ENCODE peak calls at places on chromosome 9, in eight cellular contexts. M is MM.1S, V is neural progenitor cell, J is SK-N-SH, T is GM23248, R is PC-3, P is OCI-LY7, H is HCT116. N is an unnamed sample.

GRCh38 chr9:69412741-69413150 is 87.7 kb downstream of the ENTREP1 start:
- DNase-seq in R (peak), T (peak), V (peak), J (peak), H (peak), P (no peak), M (no peak), N (peak)

GRCh38 chr9:133935328-133936040 is 56.6 kb downstream of the VAV2 start:
- DNase-seq in V (no peak), P (no peak), T (no peak), J (peak), M (no peak), R (no peak), H (no peak), N (peak)

GRCh38 chr9:4058931-4059330 is 240.9 kb downstream of the GLIS3 start:
- DNase-seq in P (no peak), T (no peak), H (no peak), R (no peak), V (no peak), J (no peak), M (no peak), N (no peak)

GRCh38 chr9:20358201-20358600 is 264.1 kb downstream of the MLLT3 start:
- DNase-seq in M (no peak), P (no peak), H (no peak), R (peak), T (peak), J (no peak), V (no peak), N (peak)

GRCh38 chr9:130394320-130394719 is 50.4 kb upstream of the ASS1 start:
- DNase-seq in T (no peak), P (no peak), M (no peak), R (no peak), H (no peak), J (no peak), V (no peak), N (no peak)

GRCh38 chr9:90890146-90890545 is 88.5 kb downstream of the SYK start:
- DNase-seq in J (peak), P (no peak), M (no peak), R (no peak), T (no peak), V (peak), H (no peak), N (no peak)

GRCh38 chr9:124015661-124016131 is 4.1 kb downstream of the LHX2 start:
- DNase-seq in J (no peak), T (no peak), M (no peak), V (peak), R (no peak), H (no peak), P (no peak), N (no peak)

GRCh38 chr9:33263936-33264472 is 504 bp downstream of the BAG1 start:
- DNase-seq in T (peak), M (peak), R (no peak), J (peak), P (peak), V (no peak), H (no peak), N (peak)

GRCh38 chr9:133815781-133816180 is 77.6 kb upstream of the SARDH start:
- DNase-seq in J (no peak), M (no peak), V (no peak), R (no peak), P (no peak), H (no peak), T (no peak), N (no peak)

GRCh38 chr9:94085062-94085639 is 887 bp downstream of the PTPDC1 start:
- DNase-seq in V (no peak), R (peak), M (no peak), H (peak), J (no peak), T (peak), P (no peak), N (no peak)

GRCh38 chr9:78539904-78540303 is 243.0 kb downstream of the PSAT1 start:
- DNase-seq in V (no peak), T (peak), P (no peak), R (peak), J (no peak), M (no peak), H (no peak), N (no peak)

GRCh38 chr9:5557606-5558587 is 47.6 kb downstream of the PDCD1LG2 start:
- DNase-seq in H (no peak), V (peak), P (no peak), J (no peak), T (no peak), M (peak), R (no peak), N (no peak)

GRCh38 chr9:130555968-130556367 is 23.4 kb upstream of the FUBP3 start:
- DNase-seq in V (no peak), P (no peak), J (no peak), M (no peak), R (peak), T (peak), H (no peak), N (no peak)

GRCh38 chr9:110058304-110058953 is 149.5 kb downstream of the C9orf152 start:
- DNase-seq in J (peak), H (peak), M (peak), R (peak), P (peak), T (no peak), V (peak), N (peak)
- TF ChIP-seq EZH2phosphoT487 in J (no peak), H (no peak), M (no peak), R (no peak), P (no peak), T (no peak), V (no peak), N (no peak)

GRCh38 chr9:113508111-113508749 is 44.7 kb downstream of the RGS3 start:
- DNase-seq in M (no peak), P (no peak), V (no peak), T (no peak), H (peak), J (no peak), R (peak), N (peak)

GRCh38 chr9:113511047-113511521 is 47.6 kb downstream of the RGS3 start:
- DNase-seq in P (no peak), T (no peak), H (no peak), R (no peak), V (no peak), M (no peak), J (peak), N (no peak)

GRCh38 chr9:113507256-113507655 is 43.7 kb downstream of the RGS3 start:
- DNase-seq in R (no peak), P (no peak), T (no peak), M (no peak), H (no peak), J (no peak), V (no peak), N (no peak)

GRCh38 chr9:113511856-113512761 is 48.6 kb downstream of the RGS3 start:
- DNase-seq in R (no peak), T (peak), M (no peak), P (peak), H (no peak), J (no peak), V (peak), N (no peak)

GRCh38 chr9:113509463-113509862 is 45.9 kb downstream of the RGS3 start:
- DNase-seq in P (no peak), H (no peak), R (no peak), J (no peak), T (peak), M (no peak), V (no peak), N (no peak)
- H3K27ac ChIP-seq in P (no peak), H (no peak), R (no peak), J (no peak), T (no peak), M (no peak), V (no peak), N (no peak)

GRCh38 chr9:98502976-98503325 is 205.8 kb downstream of the GABBR2 start:
- DNase-seq in V (no peak), M (no peak), R (no peak), J (no peak), P (no peak), H (no peak), T (peak), N (peak)
- TF ChIP-seq EZH2phosphoT487 in V (no peak), M (no peak), R (no peak), J (no peak), P (no peak), H (no peak), T (no peak), N (no peak)

DNA sequence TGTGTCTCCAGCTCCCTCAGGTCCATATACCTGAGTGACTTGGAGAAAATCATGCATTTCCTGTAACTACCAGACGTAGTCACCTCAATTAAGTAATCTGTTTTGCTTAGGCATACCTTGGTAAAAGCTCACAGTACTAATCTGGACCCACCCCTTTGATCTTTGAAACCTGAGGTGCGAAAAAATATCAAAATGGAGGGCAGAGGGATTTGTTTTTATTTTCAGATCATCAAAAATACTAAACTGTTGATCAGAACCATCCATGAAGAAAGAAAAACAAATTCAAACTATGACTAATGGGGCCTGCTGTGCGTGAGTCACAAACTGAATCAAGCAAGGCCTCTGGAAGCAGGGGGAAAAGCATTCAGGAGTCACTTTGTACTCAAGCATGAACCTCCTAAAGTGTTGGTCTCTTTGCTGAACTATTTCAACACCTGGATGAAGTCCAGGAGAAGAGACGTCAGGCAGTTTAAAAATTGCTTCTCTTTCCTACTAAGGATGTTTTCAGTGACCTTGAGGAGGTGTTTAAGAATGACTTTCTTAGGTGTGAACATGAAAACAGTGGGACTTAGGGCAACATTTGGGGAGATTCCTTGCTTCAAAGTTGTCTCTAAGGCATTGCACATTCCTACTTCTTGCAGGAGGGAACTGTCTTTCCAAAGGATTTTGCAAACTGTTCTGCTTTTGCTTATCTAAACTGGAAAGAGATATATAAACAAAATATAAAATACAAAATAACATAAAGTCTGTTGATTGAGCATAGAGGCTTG is 76.3 kb downstream of the MUSK start:
- DNase-seq in R (peak), M (no peak), P (no peak), H (peak), T (peak), V (no peak), J (no peak), N (peak)
- H3K27ac ChIP-seq in R (peak), M (no peak), P (no peak), H (peak), T (peak), V (no peak), J (peak), N (peak)

GRCh38 chr9:99663297-99663696 is 158.4 kb upstream of the NR4A3 start:
- DNase-seq in P (no peak), H (no peak), M (no peak), V (no peak), J (no peak), R (no peak), T (no peak), N (no peak)
- TF ChIP-seq EZH2phosphoT487 in P (no peak), H (no peak), M (no peak), V (no peak), J (no peak), R (no peak), T (no peak), N (no peak)

GRCh38 chr9:102354041-102354440 is 615.6 kb upstream of the GRIN3A start:
- DNase-seq in T (no peak), M (no peak), P (no peak), R (peak), V (no peak), H (no peak), J (no peak), N (no peak)
- H3K27ac ChIP-seq in T (no peak), M (no peak), P (no peak), R (no peak), V (no peak), H (no peak), J (no peak), N (no peak)

N was measured in hepatocyte.